ENCODE peak calls at places on chromosomes 7 and 10, in seven cellular contexts. G is transverse colon, A is sigmoid colon, F is K562, E is spleen, Q is stomach, C is esophagus muscularis mucosa. U is an unnamed sample. For H3K4me1 and H3K27me3, the result is how much of the 10 kb centered on the place peaks cover.

GRCh38 chr10:28857164-28857563 is 179.8 kb downstream of the BAMBI start:
- DNase-seq in E (no peak), A (no peak), Q (no peak), G (no peak), C (no peak), F (no peak), U (no peak)

GRCh38 chr7:92595281-92595680 is 5.1 kb upstream of the FAM133B start:
- DNase-seq in E (no peak), F (no peak), Q (no peak), C (no peak), G (no peak), A (no peak), U (no peak)

GRCh38 chr7:11833431-11833830 is 1.4 kb upstream of the THSD7A start:
- DNase-seq in F (no peak), Q (no peak), C (no peak), A (no peak), E (no peak), G (no peak), U (no peak)

GRCh38 chr10:99881371-99881770 is 98.9 kb downstream of the ABCC2 start:
- DNase-seq in G (no peak), F (no peak), A (no peak), C (no peak), Q (no peak), E (no peak), U (no peak)

GRCh38 chr10:89086801-89087513 is 96.4 kb downstream of the FAS start:
- DNase-seq in F (peak), Q (peak), G (peak), A (peak), E (peak), C (no peak), U (peak)

GRCh38 chr10:100518761-100519241 is 860 bp downstream of the SEC31B start:
- DNase-seq in E (no peak), Q (peak), G (peak), C (no peak), A (no peak), F (peak), U (no peak)

GRCh38 chr7:24945899-24946298 is 34.1 kb downstream of the OSBPL3 start:
- DNase-seq in C (no peak), F (no peak), A (no peak), G (no peak), Q (no peak), E (no peak), U (no peak)

GRCh38 chr7:117068511-117069155 is 115.3 kb downstream of the ST7 start:
- DNase-seq in E (no peak), C (no peak), F (no peak), A (no peak), Q (no peak), G (no peak), U (no peak)

GRCh38 chr10:97648557-97649404 is 8.3 kb downstream of the PI4K2A start:
- DNase-seq in C (no peak), A (no peak), Q (no peak), E (no peak), G (no peak), F (peak), U (no peak)

GRCh38 chr10:113953505-113954272 is 90.0 kb upstream of the ADRB1 start:
- DNase-seq in F (no peak), Q (no peak), C (no peak), E (no peak), A (no peak), G (no peak), U (no peak)

GRCh38 chr7:13071999-13072398 is 384.6 kb downstream of the ARL4A start:
- DNase-seq in E (no peak), G (no peak), C (no peak), A (no peak), F (no peak), Q (no peak), U (no peak)

GRCh38 chr7:50655020-50655419 is 89.8 kb upstream of the DDC start:
- DNase-seq in E (no peak), F (no peak), A (no peak), G (no peak), C (no peak), Q (no peak), U (no peak)

GRCh38 chr7:137771679-137772078 is 75.1 kb downstream of the DGKI start:
- DNase-seq in A (no peak), G (no peak), E (no peak), C (no peak), Q (no peak), F (no peak), U (no peak)

GRCh38 chr10:99682752-99683151 is 23.4 kb downstream of the ENTPD7 start:
- DNase-seq in F (no peak), C (no peak), E (no peak), Q (no peak), G (no peak), A (no peak), U (no peak)

GRCh38 chr10:104253106-104253505 is 1.6 kb upstream of the GSTO1 start:
- DNase-seq in A (no peak), G (no peak), F (peak), C (no peak), Q (no peak), E (no peak), U (no peak)

GRCh38 chr7:46173526-46174191 is 252.6 kb upstream of the IGFBP3 start:
- DNase-seq in E (no peak), A (no peak), G (no peak), F (no peak), C (peak), Q (peak), U (no peak)

GRCh38 chr10:86955501-86956194 is 1.8 kb downstream of the MMRN2 start:
- DNase-seq in E (peak), Q (no peak), G (no peak), C (no peak), F (no peak), A (no peak), U (no peak)

GRCh38 chr10:77661100-77661499 is 23.5 kb upstream of the KCNMA1 start:
- DNase-seq in E (no peak), G (no peak), F (peak), C (no peak), A (no peak), Q (no peak), U (no peak)

GRCh38 chr7:151495360-151495759 is 24.3 kb downstream of the RHEB start:
- DNase-seq in F (no peak), A (no peak), Q (no peak), C (no peak), E (no peak), G (no peak), U (no peak)

GRCh38 chr7:151491859-151492258 is 27.8 kb downstream of the RHEB start:
- DNase-seq in G (no peak), A (no peak), F (no peak), Q (no peak), E (no peak), C (no peak), U (no peak)

GRCh38 chr7:151490706-151491105 is 29.0 kb downstream of the RHEB start:
- DNase-seq in C (no peak), A (no peak), F (no peak), E (no peak), G (no peak), Q (no peak), U (no peak)

GRCh38 chr7:151494569-151495284 is 25.0 kb downstream of the RHEB start:
- DNase-seq in F (no peak), A (no peak), G (no peak), C (no peak), Q (no peak), E (no peak), U (no peak)

DNA sequence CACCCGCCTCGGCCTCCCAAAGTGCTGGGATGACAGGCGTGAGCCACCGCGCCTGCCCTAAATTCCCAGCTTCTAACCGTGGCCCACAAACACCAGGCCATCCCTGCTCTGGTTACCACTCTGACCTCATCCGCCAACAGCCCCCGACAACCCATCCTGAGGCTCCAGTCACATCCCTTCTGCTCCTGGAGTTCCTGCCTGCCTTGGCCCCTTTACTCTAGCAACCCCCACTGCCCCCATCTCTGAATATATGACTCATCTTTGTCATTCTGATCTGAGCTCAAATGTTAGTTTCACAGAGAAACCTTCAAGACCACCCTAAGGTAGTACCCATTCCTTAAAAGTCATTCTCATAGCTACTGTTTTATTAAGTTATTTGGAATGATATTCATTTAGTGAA is 26.6 kb downstream of the RHEB start:
- DNase-seq in Q (no peak), C (no peak), A (no peak), E (no peak), F (no peak), G (no peak), U (no peak)
- H3K4me1 ChIP-seq in Q (under half), C (half or more), A (under half), E (under half), F (under half), G (under half), U (under half)

GRCh38 chr10:102646610-102647432 is 2.5 kb downstream of the TRIM8 start:
- DNase-seq in A (no peak), Q (peak), G (peak), F (no peak), C (no peak), E (peak), U (no peak)
- TF ChIP-seq POLR2AphosphoS5 in A (no peak), Q (peak), G (no peak), F (no peak), C (no peak), E (no peak), U (no peak)

DNA sequence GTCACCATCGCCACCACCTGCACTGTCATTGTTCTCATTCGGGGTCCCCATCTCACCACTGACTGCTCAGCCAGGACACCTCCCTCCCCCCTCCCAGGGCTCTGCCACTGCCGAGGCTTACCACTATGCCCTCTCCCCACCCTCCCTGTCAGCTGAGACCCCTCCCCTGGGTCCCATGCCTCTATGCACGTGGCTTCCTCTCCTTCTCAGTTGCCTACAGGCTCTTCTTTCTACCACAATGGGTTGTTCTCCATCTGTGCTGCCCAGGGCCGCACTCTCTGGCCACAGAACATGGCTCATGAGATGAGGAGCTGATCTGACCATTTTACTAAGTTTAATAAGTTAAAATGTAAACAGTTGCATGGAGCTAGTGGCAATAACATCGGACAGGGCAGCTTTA is 16.1 kb upstream of the EN2 start:
- DNase-seq in Q (no peak), F (no peak), G (no peak), A (no peak), E (peak), C (no peak), U (no peak)
- H3K27me3 ChIP-seq in Q (half or more), F (half or more), G (half or more), A (under half), E (under half), C (under half), U (half or more)

GRCh38 chr7:30914611-30915601 is 3.3 kb downstream of the AQP1 start:
- DNase-seq in A (no peak), Q (no peak), G (no peak), F (peak), E (no peak), C (no peak), U (no peak)

GRCh38 chr7:30917216-30917893 is 5.7 kb downstream of the AQP1 start:
- DNase-seq in F (no peak), E (no peak), Q (no peak), C (no peak), G (no peak), A (no peak), U (no peak)

GRCh38 chr7:30915751-30916150 is 4.1 kb downstream of the AQP1 start:
- DNase-seq in C (no peak), Q (no peak), A (no peak), G (no peak), F (no peak), E (no peak), U (no peak)

GRCh38 chr7:30916255-30916654 is 4.6 kb downstream of the AQP1 start:
- DNase-seq in Q (no peak), G (no peak), F (no peak), A (no peak), C (no peak), E (no peak), U (no peak)

GRCh38 chr7:30916767-30917166 is 5.1 kb downstream of the AQP1 start:
- DNase-seq in A (no peak), C (no peak), G (no peak), F (no peak), Q (no peak), E (no peak), U (no peak)
- H3K4me1 ChIP-seq in A (under half), C (half or more), G (half or more), F (half or more), Q (under half), E (under half), U (under half)

GRCh38 chr7:150381785-150382122 is 2.6 kb downstream of the ZNF775 start:
- DNase-seq in C (no peak), Q (no peak), F (no peak), G (no peak), E (no peak), A (peak), U (no peak)

GRCh38 chr7:150378853-150379589 is at the start of gene ZNF775:
- DNase-seq in F (peak), C (peak), G (peak), Q (peak), E (peak), A (peak), U (peak)

GRCh38 chr7:150381096-150381495 is 2.0 kb downstream of the ZNF775 start:
- DNase-seq in Q (no peak), C (no peak), A (peak), F (no peak), E (no peak), G (no peak), U (no peak)

GRCh38 chr7:150379590-150380379 is 655 bp downstream of the ZNF775 start:
- DNase-seq in G (no peak), C (no peak), A (peak), Q (no peak), F (peak), E (no peak), U (no peak)

GRCh38 chr7:150380463-150380862 is 1.3 kb downstream of the ZNF775 start:
- DNase-seq in E (no peak), Q (no peak), A (peak), C (no peak), G (no peak), F (no peak), U (no peak)
- TF ChIP-seq POLR2AphosphoS5 in E (no peak), Q (no peak), A (no peak), C (no peak), G (no peak), F (no peak), U (no peak)

DNA sequence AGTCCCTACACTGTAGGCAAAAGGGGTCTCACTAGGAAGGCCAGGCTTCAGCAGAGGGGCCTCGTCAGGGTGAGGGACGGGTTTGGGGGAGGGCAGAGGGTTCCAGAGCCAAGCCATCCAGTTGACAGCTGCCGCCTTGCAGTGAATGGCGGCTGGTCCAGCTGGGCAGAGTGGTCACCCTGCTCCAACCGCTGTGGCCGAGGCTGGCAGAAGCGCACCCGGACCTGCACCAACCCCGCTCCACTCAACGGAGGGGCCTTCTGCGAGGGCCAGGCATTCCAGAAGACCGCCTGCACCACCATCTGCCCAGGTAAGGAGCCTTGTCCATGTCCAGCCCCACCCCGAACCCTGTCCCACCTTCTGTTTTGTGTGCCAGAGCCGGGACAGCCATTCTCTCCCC is 31.6 kb upstream of the SLC29A3 start:
- DNase-seq in E (no peak), F (no peak), C (no peak), A (no peak), Q (no peak), G (no peak), U (no peak)
- H3K27me3 ChIP-seq in E (under half), F (under half), C (under half), A (under half), Q (under half), G (under half), U (under half)

DNA sequence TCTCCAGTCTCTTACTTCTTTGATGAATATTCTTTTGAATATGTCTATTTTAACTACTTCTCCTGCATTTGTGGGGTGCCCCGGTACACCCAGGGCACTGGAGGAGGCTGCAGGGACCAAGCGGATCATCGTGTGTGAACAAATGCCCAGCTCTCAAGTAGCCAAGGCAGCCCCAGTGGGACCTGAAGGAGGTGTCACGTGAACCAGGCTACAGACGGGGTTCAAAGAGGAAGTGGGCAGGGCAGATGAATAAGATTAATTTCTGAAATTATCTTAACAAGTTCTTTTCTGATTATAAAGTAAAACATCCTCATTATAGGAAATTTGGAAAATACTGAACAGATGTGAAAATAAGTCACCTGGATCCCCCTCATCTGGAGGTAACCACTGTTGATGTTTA is 78.4 kb upstream of the DUSP5 start:
- DNase-seq in A (no peak), G (no peak), F (no peak), C (no peak), E (no peak), Q (no peak), U (no peak)
- H3K4me1 ChIP-seq in A (under half), G (under half), F (under half), C (under half), E (under half), Q (under half), U (under half)

U was measured in suprapubic skin.